ENCODE peak calls at places on chromosomes 2 and 18, in ten cellular contexts. One of them, this sample, is unnamed.
A peak's percentile ranks its signal among the peaks of the same experiment; 100 is the strongest.

GRCh38 chr2:191851159-191851558 is 4.3 kb upstream of the CAVIN2 start:
- DNase-seq in K562: no peak
- DNase-seq in sigmoid colon: no peak
- DNase-seq in tibial artery: no peak
- DNase-seq in aorta: no peak
- DNase-seq in HCT116: no peak
- DNase-seq in adrenal gland: no peak
- DNase-seq in effector memory CD4-positive, alpha-beta T cell: no peak
- DNase-seq in psoas muscle: no peak
- DNase-seq in IMR-90: no peak
- DNase-seq in this sample: no peak

GRCh38 chr2:104444840-104445239 is 409.1 kb upstream of the POU3F3 start:
- DNase-seq in K562: no peak
- DNase-seq in sigmoid colon: no peak
- DNase-seq in tibial artery: no peak
- DNase-seq in aorta: no peak
- DNase-seq in HCT116: no peak
- DNase-seq in adrenal gland: no peak
- DNase-seq in effector memory CD4-positive, alpha-beta T cell: no peak
- DNase-seq in psoas muscle: no peak
- DNase-seq in IMR-90: no peak
- DNase-seq in this sample: no peak

GRCh38 chr2:231685349-231686191 is 22.8 kb upstream of the PTMA start:
- DNase-seq in K562: no peak
- DNase-seq in sigmoid colon: no peak
- DNase-seq in tibial artery: no peak
- DNase-seq in aorta: no peak
- DNase-seq in HCT116: no peak
- DNase-seq in adrenal gland: no peak
- DNase-seq in effector memory CD4-positive, alpha-beta T cell: no peak
- DNase-seq in psoas muscle: no peak
- DNase-seq in IMR-90: no peak
- DNase-seq in this sample: no peak

GRCh38 chr18:32301361-32301760 is 111.5 kb downstream of the MEP1B start:
- DNase-seq in K562: no peak
- DNase-seq in sigmoid colon: no peak
- DNase-seq in tibial artery: no peak
- DNase-seq in aorta: no peak
- DNase-seq in HCT116: no peak
- DNase-seq in adrenal gland: no peak
- DNase-seq in effector memory CD4-positive, alpha-beta T cell: no peak
- DNase-seq in psoas muscle: no peak
- DNase-seq in IMR-90: no peak
- DNase-seq in this sample: no peak

GRCh38 chr18:62634991-62635630 is 80.2 kb upstream of the PHLPP1 start:
- DNase-seq in K562: no peak
- DNase-seq in sigmoid colon: no peak
- DNase-seq in tibial artery: no peak
- DNase-seq in aorta: no peak
- DNase-seq in HCT116: no peak
- DNase-seq in adrenal gland: no peak
- DNase-seq in effector memory CD4-positive, alpha-beta T cell: no peak
- DNase-seq in psoas muscle: no peak
- DNase-seq in IMR-90: no peak
- DNase-seq in this sample: no peak

GRCh38 chr2:42928692-42929576 is 136.6 kb upstream of the HAAO start:
- DNase-seq in K562: peak; percentile 70
- DNase-seq in sigmoid colon: no peak
- DNase-seq in tibial artery: no peak
- DNase-seq in aorta: peak; percentile 72
- DNase-seq in HCT116: no peak
- DNase-seq in adrenal gland: no peak
- DNase-seq in effector memory CD4-positive, alpha-beta T cell: no peak
- DNase-seq in psoas muscle: no peak
- DNase-seq in IMR-90: peak; percentile 47
- DNase-seq in this sample: no peak

GRCh38 chr2:191593622-191594416 is 84.1 kb upstream of the NABP1 start:
- DNase-seq in K562: no peak
- DNase-seq in sigmoid colon: no peak
- DNase-seq in tibial artery: no peak
- DNase-seq in aorta: no peak
- DNase-seq in HCT116: no peak
- DNase-seq in adrenal gland: no peak
- DNase-seq in effector memory CD4-positive, alpha-beta T cell: no peak
- DNase-seq in psoas muscle: no peak
- DNase-seq in IMR-90: peak; percentile 38
- DNase-seq in this sample: no peak

GRCh38 chr2:106350980-106351379 is 117.2 kb downstream of the RGPD3 start:
- DNase-seq in K562: no peak
- DNase-seq in sigmoid colon: no peak
- DNase-seq in tibial artery: no peak
- DNase-seq in aorta: no peak
- DNase-seq in HCT116: no peak
- DNase-seq in adrenal gland: no peak
- DNase-seq in effector memory CD4-positive, alpha-beta T cell: no peak
- DNase-seq in psoas muscle: no peak
- DNase-seq in IMR-90: no peak
- DNase-seq in this sample: no peak

GRCh38 chr18:58768293-58768974 is 96.2 kb upstream of the ZNF532 start:
- DNase-seq in K562: peak; percentile 50
- DNase-seq in sigmoid colon: peak; percentile 84
- DNase-seq in tibial artery: peak; percentile 82
- DNase-seq in aorta: peak; percentile 94
- DNase-seq in HCT116: peak; percentile 23
- DNase-seq in adrenal gland: peak; percentile 69
- DNase-seq in effector memory CD4-positive, alpha-beta T cell: peak; percentile 33
- DNase-seq in psoas muscle: peak; percentile 89
- DNase-seq in IMR-90: peak; percentile 48
- DNase-seq in this sample: peak; percentile 66

GRCh38 chr2:70645733-70646420 is 92.3 kb upstream of the TGFA start:
- DNase-seq in K562: no peak
- DNase-seq in sigmoid colon: no peak
- DNase-seq in tibial artery: no peak
- DNase-seq in aorta: no peak
- DNase-seq in HCT116: no peak
- DNase-seq in adrenal gland: no peak
- DNase-seq in effector memory CD4-positive, alpha-beta T cell: no peak
- DNase-seq in psoas muscle: no peak
- DNase-seq in IMR-90: no peak
- DNase-seq in this sample: no peak

GRCh38 chr2:110807520-110807919 is 75.1 kb downstream of the ACOXL start:
- DNase-seq in K562: no peak
- DNase-seq in sigmoid colon: no peak
- DNase-seq in tibial artery: no peak
- DNase-seq in aorta: no peak
- DNase-seq in HCT116: no peak
- DNase-seq in adrenal gland: no peak
- DNase-seq in effector memory CD4-positive, alpha-beta T cell: no peak
- DNase-seq in psoas muscle: peak; percentile 79
- DNase-seq in IMR-90: peak; percentile 20
- DNase-seq in this sample: no peak

GRCh38 chr2:67876176-67876575 is 186.6 kb downstream of the C1D start:
- DNase-seq in K562: no peak
- DNase-seq in sigmoid colon: no peak
- DNase-seq in tibial artery: no peak
- DNase-seq in aorta: no peak
- DNase-seq in HCT116: no peak
- DNase-seq in adrenal gland: no peak
- DNase-seq in effector memory CD4-positive, alpha-beta T cell: no peak
- DNase-seq in psoas muscle: no peak
- DNase-seq in IMR-90: peak; percentile 24
- DNase-seq in this sample: no peak

GRCh38 chr2:216698895-216699294 is 3.5 kb upstream of the IGFBP5 start:
- DNase-seq in K562: peak; percentile 31
- DNase-seq in sigmoid colon: peak; percentile 63
- DNase-seq in tibial artery: no peak
- DNase-seq in aorta: peak; percentile 49
- DNase-seq in HCT116: peak; percentile 48
- DNase-seq in adrenal gland: no peak
- DNase-seq in effector memory CD4-positive, alpha-beta T cell: no peak
- DNase-seq in psoas muscle: no peak
- DNase-seq in IMR-90: peak; percentile 84
- DNase-seq in this sample: peak; percentile 19

GRCh38 chr2:231450548-231450989 is 13.7 kb downstream of the NCL start:
- DNase-seq in K562: no peak
- DNase-seq in sigmoid colon: no peak
- DNase-seq in tibial artery: no peak
- DNase-seq in aorta: no peak
- DNase-seq in HCT116: no peak
- DNase-seq in adrenal gland: no peak
- DNase-seq in effector memory CD4-positive, alpha-beta T cell: no peak
- DNase-seq in psoas muscle: no peak
- DNase-seq in IMR-90: no peak
- DNase-seq in this sample: no peak

GRCh38 chr2:127218843-127219715 is 1.0 kb downstream of the CYP27C1 start:
- DNase-seq in K562: no peak
- DNase-seq in sigmoid colon: no peak
- DNase-seq in tibial artery: no peak
- DNase-seq in aorta: peak; percentile 56
- DNase-seq in HCT116: no peak
- DNase-seq in adrenal gland: no peak
- DNase-seq in effector memory CD4-positive, alpha-beta T cell: no peak
- DNase-seq in psoas muscle: no peak
- DNase-seq in IMR-90: no peak
- DNase-seq in this sample: no peak

GRCh38 chr18:10133516-10133915 is 219.7 kb downstream of the VAPA start:
- DNase-seq in K562: no peak
- DNase-seq in sigmoid colon: no peak
- DNase-seq in tibial artery: no peak
- DNase-seq in aorta: no peak
- DNase-seq in HCT116: no peak
- DNase-seq in adrenal gland: no peak
- DNase-seq in effector memory CD4-positive, alpha-beta T cell: no peak
- DNase-seq in psoas muscle: no peak
- DNase-seq in IMR-90: no peak
- DNase-seq in this sample: no peak

GRCh38 chr2:119114266-119114665 is 44.3 kb downstream of the C1QL2 start:
- DNase-seq in K562: no peak
- DNase-seq in sigmoid colon: peak; percentile 36
- DNase-seq in tibial artery: no peak
- DNase-seq in aorta: no peak
- DNase-seq in HCT116: no peak
- DNase-seq in adrenal gland: no peak
- DNase-seq in effector memory CD4-positive, alpha-beta T cell: no peak
- DNase-seq in psoas muscle: no peak
- DNase-seq in IMR-90: no peak
- DNase-seq in this sample: no peak

GRCh38 chr2:196258407-196258806 is 87.0 kb upstream of the STK17B start:
- DNase-seq in K562: no peak
- DNase-seq in sigmoid colon: no peak
- DNase-seq in tibial artery: no peak
- DNase-seq in aorta: no peak
- DNase-seq in HCT116: no peak
- DNase-seq in adrenal gland: no peak
- DNase-seq in effector memory CD4-positive, alpha-beta T cell: no peak
- DNase-seq in psoas muscle: no peak
- DNase-seq in IMR-90: no peak
- DNase-seq in this sample: no peak

GRCh38 chr2:48145845-48146452 is 239.7 kb upstream of the FBXO11 start:
- DNase-seq in K562: peak; percentile 43
- DNase-seq in sigmoid colon: no peak
- DNase-seq in tibial artery: no peak
- DNase-seq in aorta: no peak
- DNase-seq in HCT116: no peak
- DNase-seq in adrenal gland: no peak
- DNase-seq in effector memory CD4-positive, alpha-beta T cell: no peak
- DNase-seq in psoas muscle: no peak
- DNase-seq in IMR-90: peak; percentile 30
- DNase-seq in this sample: no peak

GRCh38 chr2:43218221-43218549 is 8.2 kb downstream of the ZFP36L2 start:
- DNase-seq in K562: no peak
- DNase-seq in sigmoid colon: no peak
- DNase-seq in tibial artery: no peak
- DNase-seq in aorta: no peak
- DNase-seq in HCT116: no peak
- DNase-seq in adrenal gland: no peak
- DNase-seq in effector memory CD4-positive, alpha-beta T cell: no peak
- DNase-seq in psoas muscle: no peak
- DNase-seq in IMR-90: peak; percentile 47
- DNase-seq in this sample: no peak

GRCh38 chr18:41982942-41983660 is 28.1 kb downstream of the PIK3C3 start:
- DNase-seq in K562: no peak
- DNase-seq in sigmoid colon: no peak
- DNase-seq in tibial artery: no peak
- DNase-seq in aorta: no peak
- DNase-seq in HCT116: no peak
- DNase-seq in adrenal gland: no peak
- DNase-seq in effector memory CD4-positive, alpha-beta T cell: no peak
- DNase-seq in psoas muscle: no peak
- DNase-seq in IMR-90: peak; percentile 20
- DNase-seq in this sample: no peak

GRCh38 chr2:186422226-186422625 is 63.8 kb upstream of the ZC3H15 start:
- DNase-seq in K562: no peak
- DNase-seq in sigmoid colon: no peak
- DNase-seq in tibial artery: peak; percentile 79
- DNase-seq in aorta: peak; percentile 80
- DNase-seq in HCT116: no peak
- DNase-seq in adrenal gland: peak; percentile 69
- DNase-seq in effector memory CD4-positive, alpha-beta T cell: no peak
- DNase-seq in psoas muscle: peak; percentile 78
- DNase-seq in IMR-90: peak; percentile 96
- DNase-seq in this sample: no peak
- H3K4me1 ChIP-seq in K562: no peaks in the 10 kb centered on the region
- H3K4me1 ChIP-seq in sigmoid colon: no peaks in the 10 kb centered on the region
- H3K4me1 ChIP-seq in tibial artery: no peaks in the 10 kb centered on the region
- H3K4me1 ChIP-seq in aorta: no peaks in the 10 kb centered on the region
- H3K4me1 ChIP-seq in HCT116: no peaks in the 10 kb centered on the region
- H3K4me1 ChIP-seq in adrenal gland: no peaks in the 10 kb centered on the region
- H3K4me1 ChIP-seq in effector memory CD4-positive, alpha-beta T cell: peaks cover 7% of the 10 kb centered on the region
- H3K4me1 ChIP-seq in psoas muscle: peaks cover 13% of the 10 kb centered on the region
- H3K4me1 ChIP-seq in IMR-90: no peaks in the 10 kb centered on the region
- H3K4me1 ChIP-seq in this sample: peaks cover 9% of the 10 kb centered on the region

GRCh38 chr2:44948565-44949328 is 7.2 kb downstream of the SIX3 start:
- DNase-seq in K562: no peak
- DNase-seq in sigmoid colon: no peak
- DNase-seq in tibial artery: no peak
- DNase-seq in aorta: no peak
- DNase-seq in HCT116: no peak
- DNase-seq in adrenal gland: no peak
- DNase-seq in effector memory CD4-positive, alpha-beta T cell: no peak
- DNase-seq in psoas muscle: no peak
- DNase-seq in IMR-90: no peak
- DNase-seq in this sample: no peak
- H3K4me3 ChIP-seq in K562: no peak overlapping the region
- H3K4me3 ChIP-seq in sigmoid colon: no peak overlapping the region
- H3K4me3 ChIP-seq in tibial artery: no peak overlapping the region
- H3K4me3 ChIP-seq in aorta: no peak overlapping the region
- H3K4me3 ChIP-seq in HCT116: no peak overlapping the region
- H3K4me3 ChIP-seq in adrenal gland: no peak overlapping the region
- H3K4me3 ChIP-seq in effector memory CD4-positive, alpha-beta T cell: no peak overlapping the region
- H3K4me3 ChIP-seq in psoas muscle: no peak overlapping the region
- H3K4me3 ChIP-seq in IMR-90: no peak overlapping the region
- H3K4me3 ChIP-seq in this sample: no peak overlapping the region

GRCh38 chr18:48942554-48943261 is 8.1 kb downstream of the SMAD7 start:
- DNase-seq in K562: no peak
- DNase-seq in sigmoid colon: no peak
- DNase-seq in tibial artery: no peak
- DNase-seq in aorta: no peak
- DNase-seq in HCT116: peak; percentile 91
- DNase-seq in adrenal gland: peak; percentile 54
- DNase-seq in effector memory CD4-positive, alpha-beta T cell: no peak
- DNase-seq in psoas muscle: no peak
- DNase-seq in IMR-90: peak; percentile 92
- DNase-seq in this sample: no peak
- H3K4me1 ChIP-seq in K562: peaks cover 22% of the 10 kb centered on the region
- H3K4me1 ChIP-seq in sigmoid colon: peaks cover 100% of the 10 kb centered on the region
- H3K4me1 ChIP-seq in tibial artery: no peaks in the 10 kb centered on the region
- H3K4me1 ChIP-seq in aorta: peaks cover 6% of the 10 kb centered on the region
- H3K4me1 ChIP-seq in HCT116: peaks cover 87% of the 10 kb centered on the region
- H3K4me1 ChIP-seq in adrenal gland: peaks cover 79% of the 10 kb centered on the region
- H3K4me1 ChIP-seq in effector memory CD4-positive, alpha-beta T cell: peaks cover 78% of the 10 kb centered on the region
- H3K4me1 ChIP-seq in psoas muscle: peaks cover 95% of the 10 kb centered on the region
- H3K4me1 ChIP-seq in IMR-90: peaks cover 63% of the 10 kb centered on the region
- H3K4me1 ChIP-seq in this sample: peaks cover 80% of the 10 kb centered on the region

GRCh38 chr2:156476516-156477206 is 40.5 kb downstream of the GPD2 start:
- DNase-seq in K562: no peak
- DNase-seq in sigmoid colon: no peak
- DNase-seq in tibial artery: no peak
- DNase-seq in aorta: no peak
- DNase-seq in HCT116: no peak
- DNase-seq in adrenal gland: no peak
- DNase-seq in effector memory CD4-positive, alpha-beta T cell: no peak
- DNase-seq in psoas muscle: no peak
- DNase-seq in IMR-90: peak; percentile 74
- DNase-seq in this sample: no peak
- H3K4me3 ChIP-seq in K562: no peak overlapping the region
- H3K4me3 ChIP-seq in sigmoid colon: no peak overlapping the region
- H3K4me3 ChIP-seq in tibial artery: no peak overlapping the region
- H3K4me3 ChIP-seq in aorta: no peak overlapping the region
- H3K4me3 ChIP-seq in HCT116: no peak overlapping the region
- H3K4me3 ChIP-seq in adrenal gland: no peak overlapping the region
- H3K4me3 ChIP-seq in effector memory CD4-positive, alpha-beta T cell: no peak overlapping the region
- H3K4me3 ChIP-seq in psoas muscle: no peak overlapping the region
- H3K4me3 ChIP-seq in IMR-90: no peak overlapping the region
- H3K4me3 ChIP-seq in this sample: no peak overlapping the region